ENCODE peak calls at places on chromosome X, in four cellular contexts. J, A, U and K are unnamed samples.

GRCh38 chrX:32155044-32155638 is 1056.2 kb downstream of the DMD start:
- DNase-seq in J (no peak), A (no peak), U (no peak), K (no peak)

GRCh38 chrX:7147431-7147977 is at the start of gene STS:
- DNase-seq in U (peak), A (no peak), J (peak), K (peak)

GRCh38 chrX:110536788-110537187 is 178.1 kb downstream of the RTL9 start:
- DNase-seq in U (no peak), A (no peak), J (no peak), K (no peak)

GRCh38 chrX:12814434-12814833 is 23.2 kb downstream of the PRPS2 start:
- DNase-seq in U (no peak), A (peak), J (peak), K (no peak)

GRCh38 chrX:13028871-13029336 is 15.5 kb downstream of the FAM9C start:
- DNase-seq in U (no peak), J (peak), A (peak), K (no peak)

GRCh38 chrX:104351173-104351769 is 96.5 kb upstream of the ESX1 start:
- DNase-seq in U (no peak), J (peak), A (peak), K (no peak)

GRCh38 chrX:9486786-9487185 is 21.9 kb downstream of the TBL1X start:
- DNase-seq in A (no peak), U (no peak), J (no peak), K (no peak)

GRCh38 chrX:139766545-139766983 is 58.6 kb upstream of the MCF2 start:
- DNase-seq in A (no peak), U (no peak), J (no peak), K (no peak)

GRCh38 chrX:12872741-12873140 is 5.9 kb downstream of the TLR7 start:
- DNase-seq in U (no peak), J (no peak), A (no peak), K (no peak)

GRCh38 chrX:138411048-138411447 is 300.5 kb downstream of the FGF13 start:
- DNase-seq in U (no peak), J (no peak), A (no peak), K (no peak)

GRCh38 chrX:25022499-25023325 is 6.9 kb upstream of the ARX start:
- DNase-seq in U (no peak), A (no peak), J (no peak), K (no peak)

GRCh38 chrX:153884136-153885076 is 1.6 kb downstream of the L1CAM start:
- DNase-seq in J (peak), A (no peak), U (no peak), K (no peak)
- H3K4me3 ChIP-seq in J (no peak), A (peak), U (no peak), K (no peak)

GRCh38 chrX:70979136-70979762 is 48.4 kb upstream of the SLC7A3 start:
- DNase-seq in A (peak), U (no peak), J (peak), K (no peak)
- TF ChIP-seq CTCF in A (peak), U (peak), J (peak), K (no peak)

GRCh38 chrX:17585006-17585405 is 152.3 kb upstream of the SCML1 start:
- DNase-seq in A (no peak), J (no peak), U (no peak), K (no peak)
- H3K4me3 ChIP-seq in A (no peak), J (no peak), U (no peak), K (no peak)

DNA sequence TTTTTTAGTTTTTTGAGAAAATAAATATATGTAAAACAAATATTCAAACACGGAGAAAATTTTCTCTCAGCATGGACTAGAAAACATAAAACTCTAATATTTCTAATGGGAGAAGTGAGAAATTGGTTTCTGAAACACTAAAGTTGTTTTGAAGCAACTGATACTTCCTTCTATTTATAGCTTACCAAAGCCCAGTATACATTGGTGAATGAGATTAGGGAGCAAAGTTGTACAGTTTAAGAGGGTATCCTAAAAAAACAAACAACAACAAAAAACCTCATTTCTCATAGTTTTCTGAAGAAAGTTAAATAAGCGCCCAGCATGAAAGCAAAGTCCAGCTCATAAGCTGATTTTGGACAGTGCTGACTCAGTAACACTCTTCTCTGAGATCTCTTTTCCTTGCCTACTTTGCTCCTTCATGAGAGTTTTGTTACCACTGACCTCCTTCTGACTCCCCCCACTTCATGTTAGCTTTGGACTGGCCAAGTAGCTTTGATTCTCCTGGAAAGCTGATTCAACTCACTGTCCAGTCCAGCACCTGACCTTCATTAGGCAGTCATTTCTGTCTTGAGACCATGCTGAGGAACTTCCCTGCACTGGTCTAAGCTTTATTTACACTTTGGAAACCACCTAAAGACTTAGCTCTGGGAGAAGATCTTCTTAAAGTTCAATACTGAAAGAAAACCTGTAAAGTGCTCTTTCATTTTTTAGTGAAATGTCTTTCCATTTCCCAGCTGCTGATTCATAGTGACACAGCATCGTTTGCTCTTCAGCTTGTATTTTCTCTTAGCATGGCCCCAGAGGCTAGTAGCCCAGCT is 21.8 kb upstream of the P2RY10 start:
- DNase-seq in J (no peak), A (no peak), U (no peak), K (no peak)
- TF ChIP-seq CTCF in J (no peak), A (no peak), U (no peak), K (no peak)

GRCh38 chrX:16737024-16737423 is 17.6 kb downstream of the SYAP1 start:
- DNase-seq in J (no peak), U (no peak), A (no peak), K (no peak)
- H3K4me3 ChIP-seq in J (no peak), U (no peak), A (no peak), K (no peak)

DNA sequence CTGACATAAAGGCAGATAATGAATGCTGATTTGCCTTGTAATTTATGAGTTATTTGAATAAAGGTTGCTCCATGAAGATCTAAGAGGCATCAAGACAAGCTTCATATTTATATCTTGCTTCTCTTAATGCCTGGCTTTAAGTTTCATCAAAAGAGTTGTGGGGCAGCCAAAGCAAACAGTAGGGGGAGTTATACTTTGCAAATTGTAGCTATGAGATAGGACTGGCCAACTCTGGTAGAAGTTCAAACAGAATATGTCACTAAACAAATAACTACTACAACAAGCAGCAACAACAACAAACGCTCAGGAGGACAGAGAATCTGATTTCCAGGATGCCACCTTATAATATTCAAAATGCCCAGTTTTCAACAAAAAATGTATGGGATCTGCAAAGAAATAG is 69.1 kb upstream of the PLAC1 start:
- DNase-seq in U (no peak), A (peak), J (peak), K (no peak)
- TF ChIP-seq CTCF in U (no peak), A (peak), J (no peak), K (no peak)

GRCh38 chrX:994780-995179 is 217.7 kb downstream of the CRLF2 start:
- DNase-seq in U (no peak), J (no peak), A (no peak), K (no peak)

GRCh38 chrX:989959-990510 is 222.4 kb downstream of the CRLF2 start:
- DNase-seq in U (peak), J (peak), A (peak), K (peak)
- H3K4me3 ChIP-seq in U (peak), J (no peak), A (peak), K (no peak)

GRCh38 chrX:132270021-132270420 is 50.8 kb upstream of the RAP2C start:
- DNase-seq in U (no peak), A (no peak), J (no peak), K (no peak)
- TF ChIP-seq CTCF in U (no peak), A (no peak), J (no peak), K (no peak)

GRCh38 chrX:1466971-1467561 is 14.4 kb upstream of the ASMTL start:
- DNase-seq in U (no peak), A (no peak), J (no peak), K (peak)

GRCh38 chrX:1466232-1466661 is 13.5 kb upstream of the ASMTL start:
- DNase-seq in A (no peak), J (no peak), U (no peak), K (peak)

GRCh38 chrX:1464282-1465131 is 11.8 kb upstream of the ASMTL start:
- DNase-seq in A (no peak), U (no peak), J (no peak), K (peak)

GRCh38 chrX:1463581-1464281 is 11.0 kb upstream of the ASMTL start:
- DNase-seq in A (no peak), J (no peak), U (no peak), K (peak)

GRCh38 chrX:1465261-1466231 is 12.8 kb upstream of the ASMTL start:
- DNase-seq in A (no peak), U (no peak), J (no peak), K (peak)
- H3K4me3 ChIP-seq in A (no peak), U (no peak), J (no peak), K (no peak)